ENCODE peak calls at places on chromosome 4, in nine cellular contexts. I is naive B cell; J is memory B cell; S is RPMI7951; N is central memory CD4-positive, alpha-beta T cell; V is NCI-H187 treated with DMSO at 0.1 percent for 48 hours; O is H4; A is glomerular endothelial cell; B is NCI-H1092. X is an unnamed sample.

GRCh38 chr4:32207456-32207855 is 1487.3 kb downstream of the PCDH7 start:
- DNase-seq in I (no peak), J (no peak), S (no peak), N (no peak), V (no peak), O (no peak), A (no peak), B (no peak), X (no peak)

GRCh38 chr4:28443786-28444412 is 1583.3 kb downstream of the STIM2 start:
- DNase-seq in I (no peak), J (no peak), S (peak), N (no peak), V (no peak), O (peak), A (no peak), B (no peak), X (no peak)

GRCh38 chr4:1092026-1092982 is 21.1 kb downstream of the RNF212 start:
- DNase-seq in I (no peak), J (no peak), S (no peak), N (no peak), V (no peak), O (no peak), A (no peak), B (no peak), X (no peak)

GRCh38 chr4:25879091-25879584 is 16.4 kb upstream of the SEL1L3 start:
- DNase-seq in I (no peak), J (no peak), S (no peak), N (no peak), V (no peak), O (no peak), A (no peak), B (no peak), X (no peak)

GRCh38 chr4:161404346-161405110 is 759.3 kb downstream of the FSTL5 start:
- DNase-seq in I (no peak), J (no peak), S (peak), N (no peak), V (no peak), O (peak), A (no peak), B (no peak), X (no peak)

GRCh38 chr4:118680808-118681207 is 4.4 kb upstream of the METTL14 start:
- DNase-seq in I (no peak), J (no peak), S (peak), N (no peak), V (no peak), O (no peak), A (no peak), B (no peak), X (no peak)

GRCh38 chr4:15655223-15656037 is at the start of gene FBXL5:
- DNase-seq in I (peak), J (peak), S (peak), N (peak), V (peak), O (peak), A (no peak), B (peak), X (peak)

GRCh38 chr4:141646969-141647368 is 10.6 kb downstream of the IL15 start:
- DNase-seq in I (no peak), J (no peak), S (no peak), N (no peak), V (no peak), O (no peak), A (no peak), B (no peak), X (no peak)

GRCh38 chr4:137881641-137882040 is 349.3 kb upstream of the PCDH18 start:
- DNase-seq in I (no peak), J (no peak), S (no peak), N (no peak), V (no peak), O (no peak), A (no peak), B (no peak), X (no peak)

GRCh38 chr4:101356928-101357327 is 9.6 kb upstream of the PPP3CA start:
- DNase-seq in I (no peak), J (no peak), S (peak), N (no peak), V (no peak), O (peak), A (no peak), B (no peak), X (no peak)

GRCh38 chr4:152038238-152038637 is 277.4 kb upstream of the GATB start:
- DNase-seq in I (no peak), J (no peak), S (no peak), N (no peak), V (no peak), O (no peak), A (no peak), B (no peak), X (no peak)

GRCh38 chr4:184100297-184100885 is 117.3 kb downstream of the ENPP6 start:
- DNase-seq in I (no peak), J (peak), S (no peak), N (no peak), V (no peak), O (no peak), A (no peak), B (peak), X (peak)

GRCh38 chr4:72473434-72473900 is 95.6 kb downstream of the ADAMTS3 start:
- DNase-seq in I (no peak), J (no peak), S (peak), N (no peak), V (no peak), O (peak), A (no peak), B (no peak), X (no peak)

GRCh38 chr4:112523008-112523440 is 7.0 kb upstream of the NEUROG2 start:
- DNase-seq in I (no peak), J (peak), S (peak), N (peak), V (no peak), O (no peak), A (no peak), B (no peak), X (peak)